ENCODE peak calls at places on chromosomes 13 and 19, in seven cellular contexts. One of them, this sample, is unnamed.

GRCh38 chr19:4913996-4914735 is 4.9 kb downstream of the UHRF1 start:
- DNase-seq in GM13976: no peak
- DNase-seq in anterior cingulate cortex: no peak
- DNase-seq in D341Med: no peak
- DNase-seq in stimulated activated naive CD8-positive, alpha-beta T cell treated with anti-CD3 and anti-CD28 coated beads, Interleukin-15, Interleukin-2, amounts not matched to agents 100 U/mL and 50 U/mL, for 24 hours: peak; percentile 59
- DNase-seq in COLO829: no peak
- DNase-seq in activated T-helper 1 cell treated with anti-CD3 and anti-CD28 coated beads, Interleukin-12 subunit alpha, Interleukin-12 subunit beta, Interleukin-2, Interleukin-4 antibody, amounts not matched to agents 30 ng/mL and 10 ng/mL and 1 ng/mL, durations not matched to agents 14 hours and 24 hours and 36 hours: no peak
- DNase-seq in this sample: no peak

GRCh38 chr19:4337906-4338440 is 654 bp downstream of the STAP2 start:
- DNase-seq in COLO829: no peak
- DNase-seq in stimulated activated naive CD8-positive, alpha-beta T cell treated with anti-CD3 and anti-CD28 coated beads, Interleukin-15, Interleukin-2, amounts not matched to agents 100 U/mL and 50 U/mL, for 24 hours: peak; percentile 30
- DNase-seq in activated T-helper 1 cell treated with anti-CD3 and anti-CD28 coated beads, Interleukin-12 subunit alpha, Interleukin-12 subunit beta, Interleukin-2, Interleukin-4 antibody, amounts not matched to agents 30 ng/mL and 10 ng/mL and 1 ng/mL, durations not matched to agents 14 hours and 24 hours and 36 hours: no peak
- DNase-seq in anterior cingulate cortex: no peak
- DNase-seq in GM13976: no peak
- DNase-seq in D341Med: no peak
- DNase-seq in this sample: no peak

GRCh38 chr13:112974676-112975075 is 5.7 kb downstream of the MCF2L start:
- DNase-seq in activated T-helper 1 cell treated with anti-CD3 and anti-CD28 coated beads, Interleukin-12 subunit alpha, Interleukin-12 subunit beta, Interleukin-2, Interleukin-4 antibody, amounts not matched to agents 30 ng/mL and 10 ng/mL and 1 ng/mL, durations not matched to agents 14 hours and 24 hours and 36 hours: no peak
- DNase-seq in GM13976: no peak
- DNase-seq in D341Med: no peak
- DNase-seq in COLO829: no peak
- DNase-seq in stimulated activated naive CD8-positive, alpha-beta T cell treated with anti-CD3 and anti-CD28 coated beads, Interleukin-15, Interleukin-2, amounts not matched to agents 100 U/mL and 50 U/mL, for 24 hours: no peak
- DNase-seq in anterior cingulate cortex: no peak
- DNase-seq in this sample: no peak

GRCh38 chr19:46978470-46978869 is 41.2 kb upstream of the NPAS1 start:
- DNase-seq in GM13976: no peak
- DNase-seq in D341Med: no peak
- DNase-seq in anterior cingulate cortex: no peak
- DNase-seq in stimulated activated naive CD8-positive, alpha-beta T cell treated with anti-CD3 and anti-CD28 coated beads, Interleukin-15, Interleukin-2, amounts not matched to agents 100 U/mL and 50 U/mL, for 24 hours: no peak
- DNase-seq in activated T-helper 1 cell treated with anti-CD3 and anti-CD28 coated beads, Interleukin-12 subunit alpha, Interleukin-12 subunit beta, Interleukin-2, Interleukin-4 antibody, amounts not matched to agents 30 ng/mL and 10 ng/mL and 1 ng/mL, durations not matched to agents 14 hours and 24 hours and 36 hours: no peak
- DNase-seq in COLO829: no peak
- DNase-seq in this sample: no peak

GRCh38 chr19:28466107-28467045 is 746.6 kb downstream of the UQCRFS1 start:
- DNase-seq in anterior cingulate cortex: peak; percentile 4
- DNase-seq in activated T-helper 1 cell treated with anti-CD3 and anti-CD28 coated beads, Interleukin-12 subunit alpha, Interleukin-12 subunit beta, Interleukin-2, Interleukin-4 antibody, amounts not matched to agents 30 ng/mL and 10 ng/mL and 1 ng/mL, durations not matched to agents 14 hours and 24 hours and 36 hours: peak; percentile 52
- DNase-seq in D341Med: peak; percentile 45
- DNase-seq in stimulated activated naive CD8-positive, alpha-beta T cell treated with anti-CD3 and anti-CD28 coated beads, Interleukin-15, Interleukin-2, amounts not matched to agents 100 U/mL and 50 U/mL, for 24 hours: peak; percentile 76
- DNase-seq in GM13976: peak; percentile 58
- DNase-seq in COLO829: peak; percentile 68
- DNase-seq in this sample: peak; percentile 4

GRCh38 chr19:39497850-39498261 is 891 bp upstream of the DLL3 start:
- DNase-seq in activated T-helper 1 cell treated with anti-CD3 and anti-CD28 coated beads, Interleukin-12 subunit alpha, Interleukin-12 subunit beta, Interleukin-2, Interleukin-4 antibody, amounts not matched to agents 30 ng/mL and 10 ng/mL and 1 ng/mL, durations not matched to agents 14 hours and 24 hours and 36 hours: no peak
- DNase-seq in anterior cingulate cortex: peak; percentile 17
- DNase-seq in stimulated activated naive CD8-positive, alpha-beta T cell treated with anti-CD3 and anti-CD28 coated beads, Interleukin-15, Interleukin-2, amounts not matched to agents 100 U/mL and 50 U/mL, for 24 hours: peak; percentile 43
- DNase-seq in GM13976: peak; percentile 79
- DNase-seq in COLO829: no peak
- DNase-seq in D341Med: peak; percentile 87
- DNase-seq in this sample: no peak

GRCh38 chr13:52827839-52828238 is 20.6 kb downstream of the PCDH8 start:
- DNase-seq in anterior cingulate cortex: no peak
- DNase-seq in GM13976: no peak
- DNase-seq in COLO829: no peak
- DNase-seq in stimulated activated naive CD8-positive, alpha-beta T cell treated with anti-CD3 and anti-CD28 coated beads, Interleukin-15, Interleukin-2, amounts not matched to agents 100 U/mL and 50 U/mL, for 24 hours: no peak
- DNase-seq in activated T-helper 1 cell treated with anti-CD3 and anti-CD28 coated beads, Interleukin-12 subunit alpha, Interleukin-12 subunit beta, Interleukin-2, Interleukin-4 antibody, amounts not matched to agents 30 ng/mL and 10 ng/mL and 1 ng/mL, durations not matched to agents 14 hours and 24 hours and 36 hours: no peak
- DNase-seq in D341Med: peak; percentile 62
- DNase-seq in this sample: no peak

GRCh38 chr19:49142866-49143335 is 12.3 kb downstream of the HRC start:
- DNase-seq in activated T-helper 1 cell treated with anti-CD3 and anti-CD28 coated beads, Interleukin-12 subunit alpha, Interleukin-12 subunit beta, Interleukin-2, Interleukin-4 antibody, amounts not matched to agents 30 ng/mL and 10 ng/mL and 1 ng/mL, durations not matched to agents 14 hours and 24 hours and 36 hours: peak; percentile 73
- DNase-seq in GM13976: peak; percentile 89
- DNase-seq in D341Med: peak; percentile 61
- DNase-seq in anterior cingulate cortex: peak; percentile 88
- DNase-seq in COLO829: no peak
- DNase-seq in stimulated activated naive CD8-positive, alpha-beta T cell treated with anti-CD3 and anti-CD28 coated beads, Interleukin-15, Interleukin-2, amounts not matched to agents 100 U/mL and 50 U/mL, for 24 hours: peak; percentile 81
- DNase-seq in this sample: peak; percentile 86

GRCh38 chr19:13763300-13763699 is 1.0 kb upstream of the MRI1 start:
- DNase-seq in GM13976: no peak
- DNase-seq in COLO829: no peak
- DNase-seq in anterior cingulate cortex: no peak
- DNase-seq in D341Med: no peak
- DNase-seq in stimulated activated naive CD8-positive, alpha-beta T cell treated with anti-CD3 and anti-CD28 coated beads, Interleukin-15, Interleukin-2, amounts not matched to agents 100 U/mL and 50 U/mL, for 24 hours: no peak
- DNase-seq in activated T-helper 1 cell treated with anti-CD3 and anti-CD28 coated beads, Interleukin-12 subunit alpha, Interleukin-12 subunit beta, Interleukin-2, Interleukin-4 antibody, amounts not matched to agents 30 ng/mL and 10 ng/mL and 1 ng/mL, durations not matched to agents 14 hours and 24 hours and 36 hours: no peak
- DNase-seq in this sample: no peak

GRCh38 chr13:38980628-38981078 is 10.0 kb downstream of the STOML3 start:
- DNase-seq in GM13976: no peak
- DNase-seq in stimulated activated naive CD8-positive, alpha-beta T cell treated with anti-CD3 and anti-CD28 coated beads, Interleukin-15, Interleukin-2, amounts not matched to agents 100 U/mL and 50 U/mL, for 24 hours: no peak
- DNase-seq in anterior cingulate cortex: no peak
- DNase-seq in activated T-helper 1 cell treated with anti-CD3 and anti-CD28 coated beads, Interleukin-12 subunit alpha, Interleukin-12 subunit beta, Interleukin-2, Interleukin-4 antibody, amounts not matched to agents 30 ng/mL and 10 ng/mL and 1 ng/mL, durations not matched to agents 14 hours and 24 hours and 36 hours: no peak
- DNase-seq in D341Med: no peak
- DNase-seq in COLO829: no peak
- DNase-seq in this sample: no peak

GRCh38 chr13:29849731-29850212 is 645 bp downstream of the UBL3 start:
- DNase-seq in GM13976: peak; percentile 50
- DNase-seq in COLO829: no peak
- DNase-seq in activated T-helper 1 cell treated with anti-CD3 and anti-CD28 coated beads, Interleukin-12 subunit alpha, Interleukin-12 subunit beta, Interleukin-2, Interleukin-4 antibody, amounts not matched to agents 30 ng/mL and 10 ng/mL and 1 ng/mL, durations not matched to agents 14 hours and 24 hours and 36 hours: no peak
- DNase-seq in anterior cingulate cortex: peak; percentile 50
- DNase-seq in stimulated activated naive CD8-positive, alpha-beta T cell treated with anti-CD3 and anti-CD28 coated beads, Interleukin-15, Interleukin-2, amounts not matched to agents 100 U/mL and 50 U/mL, for 24 hours: peak; percentile 51
- DNase-seq in D341Med: peak; percentile 54
- DNase-seq in this sample: peak; percentile 30

GRCh38 chr19:49489601-49490167 is 2.3 kb downstream of the RPL13A start:
- DNase-seq in D341Med: no peak
- DNase-seq in stimulated activated naive CD8-positive, alpha-beta T cell treated with anti-CD3 and anti-CD28 coated beads, Interleukin-15, Interleukin-2, amounts not matched to agents 100 U/mL and 50 U/mL, for 24 hours: peak; percentile 42
- DNase-seq in activated T-helper 1 cell treated with anti-CD3 and anti-CD28 coated beads, Interleukin-12 subunit alpha, Interleukin-12 subunit beta, Interleukin-2, Interleukin-4 antibody, amounts not matched to agents 30 ng/mL and 10 ng/mL and 1 ng/mL, durations not matched to agents 14 hours and 24 hours and 36 hours: no peak
- DNase-seq in GM13976: no peak
- DNase-seq in anterior cingulate cortex: no peak
- DNase-seq in COLO829: no peak
- DNase-seq in this sample: no peak

GRCh38 chr13:27965343-27965739 is 3.8 kb downstream of the CDX2 start:
- DNase-seq in stimulated activated naive CD8-positive, alpha-beta T cell treated with anti-CD3 and anti-CD28 coated beads, Interleukin-15, Interleukin-2, amounts not matched to agents 100 U/mL and 50 U/mL, for 24 hours: no peak
- DNase-seq in GM13976: no peak
- DNase-seq in D341Med: no peak
- DNase-seq in activated T-helper 1 cell treated with anti-CD3 and anti-CD28 coated beads, Interleukin-12 subunit alpha, Interleukin-12 subunit beta, Interleukin-2, Interleukin-4 antibody, amounts not matched to agents 30 ng/mL and 10 ng/mL and 1 ng/mL, durations not matched to agents 14 hours and 24 hours and 36 hours: no peak
- DNase-seq in anterior cingulate cortex: no peak
- DNase-seq in COLO829: no peak
- DNase-seq in this sample: no peak

GRCh38 chr13:51806571-51806970 is 2.6 kb upstream of the DHRS12 start:
- DNase-seq in GM13976: no peak
- DNase-seq in D341Med: no peak
- DNase-seq in anterior cingulate cortex: no peak
- DNase-seq in activated T-helper 1 cell treated with anti-CD3 and anti-CD28 coated beads, Interleukin-12 subunit alpha, Interleukin-12 subunit beta, Interleukin-2, Interleukin-4 antibody, amounts not matched to agents 30 ng/mL and 10 ng/mL and 1 ng/mL, durations not matched to agents 14 hours and 24 hours and 36 hours: no peak
- DNase-seq in stimulated activated naive CD8-positive, alpha-beta T cell treated with anti-CD3 and anti-CD28 coated beads, Interleukin-15, Interleukin-2, amounts not matched to agents 100 U/mL and 50 U/mL, for 24 hours: no peak
- DNase-seq in COLO829: no peak
- DNase-seq in this sample: peak; percentile 45

GRCh38 chr19:28971513-28971912 is 241.4 kb downstream of the UQCRFS1 start:
- DNase-seq in GM13976: no peak
- DNase-seq in COLO829: no peak
- DNase-seq in anterior cingulate cortex: no peak
- DNase-seq in D341Med: no peak
- DNase-seq in activated T-helper 1 cell treated with anti-CD3 and anti-CD28 coated beads, Interleukin-12 subunit alpha, Interleukin-12 subunit beta, Interleukin-2, Interleukin-4 antibody, amounts not matched to agents 30 ng/mL and 10 ng/mL and 1 ng/mL, durations not matched to agents 14 hours and 24 hours and 36 hours: no peak
- DNase-seq in stimulated activated naive CD8-positive, alpha-beta T cell treated with anti-CD3 and anti-CD28 coated beads, Interleukin-15, Interleukin-2, amounts not matched to agents 100 U/mL and 50 U/mL, for 24 hours: no peak
- DNase-seq in this sample: no peak

GRCh38 chr13:113455384-113455783 is 2.1 kb upstream of the ADPRHL1 start:
- DNase-seq in D341Med: no peak
- DNase-seq in stimulated activated naive CD8-positive, alpha-beta T cell treated with anti-CD3 and anti-CD28 coated beads, Interleukin-15, Interleukin-2, amounts not matched to agents 100 U/mL and 50 U/mL, for 24 hours: no peak
- DNase-seq in activated T-helper 1 cell treated with anti-CD3 and anti-CD28 coated beads, Interleukin-12 subunit alpha, Interleukin-12 subunit beta, Interleukin-2, Interleukin-4 antibody, amounts not matched to agents 30 ng/mL and 10 ng/mL and 1 ng/mL, durations not matched to agents 14 hours and 24 hours and 36 hours: no peak
- DNase-seq in COLO829: no peak
- DNase-seq in anterior cingulate cortex: no peak
- DNase-seq in GM13976: no peak
- DNase-seq in this sample: no peak

GRCh38 chr13:43303040-43303729 is 279.8 kb downstream of the DNAJC15 start:
- DNase-seq in GM13976: peak; percentile 31
- DNase-seq in stimulated activated naive CD8-positive, alpha-beta T cell treated with anti-CD3 and anti-CD28 coated beads, Interleukin-15, Interleukin-2, amounts not matched to agents 100 U/mL and 50 U/mL, for 24 hours: no peak
- DNase-seq in COLO829: peak; percentile 38
- DNase-seq in anterior cingulate cortex: peak; percentile 51
- DNase-seq in activated T-helper 1 cell treated with anti-CD3 and anti-CD28 coated beads, Interleukin-12 subunit alpha, Interleukin-12 subunit beta, Interleukin-2, Interleukin-4 antibody, amounts not matched to agents 30 ng/mL and 10 ng/mL and 1 ng/mL, durations not matched to agents 14 hours and 24 hours and 36 hours: no peak
- DNase-seq in D341Med: peak; percentile 39
- DNase-seq in this sample: peak; percentile 82

GRCh38 chr13:113991676-113992179 is 17.9 kb upstream of the C13orf46 start:
- DNase-seq in GM13976: no peak
- DNase-seq in activated T-helper 1 cell treated with anti-CD3 and anti-CD28 coated beads, Interleukin-12 subunit alpha, Interleukin-12 subunit beta, Interleukin-2, Interleukin-4 antibody, amounts not matched to agents 30 ng/mL and 10 ng/mL and 1 ng/mL, durations not matched to agents 14 hours and 24 hours and 36 hours: no peak
- DNase-seq in stimulated activated naive CD8-positive, alpha-beta T cell treated with anti-CD3 and anti-CD28 coated beads, Interleukin-15, Interleukin-2, amounts not matched to agents 100 U/mL and 50 U/mL, for 24 hours: no peak
- DNase-seq in anterior cingulate cortex: no peak
- DNase-seq in D341Med: no peak
- DNase-seq in COLO829: no peak
- DNase-seq in this sample: no peak

GRCh38 chr13:112079696-112080095 is 12.7 kb downstream of the SOX1 start:
- DNase-seq in D341Med: no peak
- DNase-seq in anterior cingulate cortex: no peak
- DNase-seq in GM13976: no peak
- DNase-seq in COLO829: no peak
- DNase-seq in activated T-helper 1 cell treated with anti-CD3 and anti-CD28 coated beads, Interleukin-12 subunit alpha, Interleukin-12 subunit beta, Interleukin-2, Interleukin-4 antibody, amounts not matched to agents 30 ng/mL and 10 ng/mL and 1 ng/mL, durations not matched to agents 14 hours and 24 hours and 36 hours: no peak
- DNase-seq in stimulated activated naive CD8-positive, alpha-beta T cell treated with anti-CD3 and anti-CD28 coated beads, Interleukin-15, Interleukin-2, amounts not matched to agents 100 U/mL and 50 U/mL, for 24 hours: no peak
- DNase-seq in this sample: no peak

GRCh38 chr19:47381121-47381520 is 32.0 kb downstream of the DHX34 start:
- DNase-seq in activated T-helper 1 cell treated with anti-CD3 and anti-CD28 coated beads, Interleukin-12 subunit alpha, Interleukin-12 subunit beta, Interleukin-2, Interleukin-4 antibody, amounts not matched to agents 30 ng/mL and 10 ng/mL and 1 ng/mL, durations not matched to agents 14 hours and 24 hours and 36 hours: no peak
- DNase-seq in D341Med: no peak
- DNase-seq in stimulated activated naive CD8-positive, alpha-beta T cell treated with anti-CD3 and anti-CD28 coated beads, Interleukin-15, Interleukin-2, amounts not matched to agents 100 U/mL and 50 U/mL, for 24 hours: no peak
- DNase-seq in COLO829: no peak
- DNase-seq in anterior cingulate cortex: no peak
- DNase-seq in GM13976: no peak
- DNase-seq in this sample: no peak

GRCh38 chr13:66048888-66049287 is 1181.2 kb downstream of the PCDH9 start:
- DNase-seq in activated T-helper 1 cell treated with anti-CD3 and anti-CD28 coated beads, Interleukin-12 subunit alpha, Interleukin-12 subunit beta, Interleukin-2, Interleukin-4 antibody, amounts not matched to agents 30 ng/mL and 10 ng/mL and 1 ng/mL, durations not matched to agents 14 hours and 24 hours and 36 hours: no peak
- DNase-seq in anterior cingulate cortex: no peak
- DNase-seq in GM13976: no peak
- DNase-seq in D341Med: no peak
- DNase-seq in COLO829: no peak
- DNase-seq in stimulated activated naive CD8-positive, alpha-beta T cell treated with anti-CD3 and anti-CD28 coated beads, Interleukin-15, Interleukin-2, amounts not matched to agents 100 U/mL and 50 U/mL, for 24 hours: no peak
- DNase-seq in this sample: no peak

GRCh38 chr13:36395280-36395679 is 37.0 kb upstream of the CCNA1 start:
- DNase-seq in activated T-helper 1 cell treated with anti-CD3 and anti-CD28 coated beads, Interleukin-12 subunit alpha, Interleukin-12 subunit beta, Interleukin-2, Interleukin-4 antibody, amounts not matched to agents 30 ng/mL and 10 ng/mL and 1 ng/mL, durations not matched to agents 14 hours and 24 hours and 36 hours: no peak
- DNase-seq in stimulated activated naive CD8-positive, alpha-beta T cell treated with anti-CD3 and anti-CD28 coated beads, Interleukin-15, Interleukin-2, amounts not matched to agents 100 U/mL and 50 U/mL, for 24 hours: no peak
- DNase-seq in GM13976: no peak
- DNase-seq in D341Med: peak; percentile 44
- DNase-seq in anterior cingulate cortex: no peak
- DNase-seq in COLO829: peak; percentile 65
- DNase-seq in this sample: peak; percentile 72

GRCh38 chr13:45441633-45442032 is 23.1 kb upstream of the COG3 start:
- DNase-seq in GM13976: peak; percentile 43
- DNase-seq in anterior cingulate cortex: no peak
- DNase-seq in stimulated activated naive CD8-positive, alpha-beta T cell treated with anti-CD3 and anti-CD28 coated beads, Interleukin-15, Interleukin-2, amounts not matched to agents 100 U/mL and 50 U/mL, for 24 hours: no peak
- DNase-seq in COLO829: peak; percentile 21
- DNase-seq in D341Med: no peak
- DNase-seq in activated T-helper 1 cell treated with anti-CD3 and anti-CD28 coated beads, Interleukin-12 subunit alpha, Interleukin-12 subunit beta, Interleukin-2, Interleukin-4 antibody, amounts not matched to agents 30 ng/mL and 10 ng/mL and 1 ng/mL, durations not matched to agents 14 hours and 24 hours and 36 hours: no peak
- DNase-seq in this sample: peak; percentile 27

GRCh38 chr19:5680083-5680436 is 256 bp downstream of the MICOS13 start:
- DNase-seq in COLO829: no peak
- DNase-seq in GM13976: no peak
- DNase-seq in stimulated activated naive CD8-positive, alpha-beta T cell treated with anti-CD3 and anti-CD28 coated beads, Interleukin-15, Interleukin-2, amounts not matched to agents 100 U/mL and 50 U/mL, for 24 hours: no peak
- DNase-seq in anterior cingulate cortex: no peak
- DNase-seq in activated T-helper 1 cell treated with anti-CD3 and anti-CD28 coated beads, Interleukin-12 subunit alpha, Interleukin-12 subunit beta, Interleukin-2, Interleukin-4 antibody, amounts not matched to agents 30 ng/mL and 10 ng/mL and 1 ng/mL, durations not matched to agents 14 hours and 24 hours and 36 hours: no peak
- DNase-seq in D341Med: peak; percentile 57
- DNase-seq in this sample: peak; percentile 28

GRCh38 chr19:18346091-18346490 is 5.7 kb downstream of the PGPEP1 start:
- DNase-seq in stimulated activated naive CD8-positive, alpha-beta T cell treated with anti-CD3 and anti-CD28 coated beads, Interleukin-15, Interleukin-2, amounts not matched to agents 100 U/mL and 50 U/mL, for 24 hours: no peak
- DNase-seq in anterior cingulate cortex: no peak
- DNase-seq in activated T-helper 1 cell treated with anti-CD3 and anti-CD28 coated beads, Interleukin-12 subunit alpha, Interleukin-12 subunit beta, Interleukin-2, Interleukin-4 antibody, amounts not matched to agents 30 ng/mL and 10 ng/mL and 1 ng/mL, durations not matched to agents 14 hours and 24 hours and 36 hours: no peak
- DNase-seq in GM13976: no peak
- DNase-seq in D341Med: no peak
- DNase-seq in COLO829: no peak
- DNase-seq in this sample: no peak

GRCh38 chr13:62193919-62194318 is 778.3 kb upstream of the PCDH20 start:
- DNase-seq in D341Med: no peak
- DNase-seq in activated T-helper 1 cell treated with anti-CD3 and anti-CD28 coated beads, Interleukin-12 subunit alpha, Interleukin-12 subunit beta, Interleukin-2, Interleukin-4 antibody, amounts not matched to agents 30 ng/mL and 10 ng/mL and 1 ng/mL, durations not matched to agents 14 hours and 24 hours and 36 hours: no peak
- DNase-seq in COLO829: no peak
- DNase-seq in anterior cingulate cortex: no peak
- DNase-seq in GM13976: no peak
- DNase-seq in stimulated activated naive CD8-positive, alpha-beta T cell treated with anti-CD3 and anti-CD28 coated beads, Interleukin-15, Interleukin-2, amounts not matched to agents 100 U/mL and 50 U/mL, for 24 hours: no peak
- DNase-seq in this sample: no peak